ENCODE peak calls at places on chromosome 10, in five cellular contexts. B, M, T, V and W are unnamed samples.

GRCh38 chr10:94423627-94424026 is 21.3 kb downstream of the TBC1D12 start:
- DNase-seq in B (no peak), M (peak), T (no peak), V (no peak), W (no peak)

GRCh38 chr10:26860026-26860541 is 674 bp downstream of the ABI1 start:
- DNase-seq in B (peak), M (peak), T (no peak), V (peak), W (peak)

GRCh38 chr10:94061026-94061425 is 67.3 kb downstream of the PLCE1 start:
- DNase-seq in B (no peak), M (no peak), T (no peak), V (no peak), W (no peak)

GRCh38 chr10:132257271-132257670 is 50.5 kb downstream of the STK32C start:
- DNase-seq in B (no peak), M (peak), T (no peak), V (no peak), W (no peak)

GRCh38 chr10:67606572-67606971 is 89.4 kb downstream of the CTNNA3 start:
- DNase-seq in B (no peak), M (peak), T (no peak), V (no peak), W (peak)

GRCh38 chr10:101829561-101830315 is 11.5 kb upstream of the OGA start:
- DNase-seq in B (peak), M (peak), T (no peak), V (peak), W (no peak)

GRCh38 chr10:32109603-32110002 is 53.4 kb upstream of the KIF5B start:
- DNase-seq in B (no peak), M (no peak), T (no peak), V (no peak), W (no peak)

GRCh38 chr10:116183733-116184447 is 89.1 kb downstream of the GFRA1 start:
- DNase-seq in B (peak), M (no peak), T (no peak), V (no peak), W (no peak)

GRCh38 chr10:52455095-52455494 is 141.0 kb downstream of the DKK1 start:
- DNase-seq in B (no peak), M (no peak), T (no peak), V (no peak), W (no peak)

GRCh38 chr10:72831696-72832355 is 61.7 kb upstream of the OIT3 start:
- DNase-seq in B (no peak), M (peak), T (no peak), V (no peak), W (no peak)

GRCh38 chr10:95183451-95184230 is 10.4 kb upstream of the ACSM6 start:
- DNase-seq in B (peak), M (peak), T (peak), V (peak), W (peak)

GRCh38 chr10:78986419-78986818 is 82.3 kb upstream of the ZMIZ1 start:
- DNase-seq in B (no peak), M (peak), T (no peak), V (no peak), W (peak)

GRCh38 chr10:78623577-78624215 is 445.1 kb upstream of the ZMIZ1 start:
- DNase-seq in B (peak), M (peak), T (peak), V (no peak), W (peak)

GRCh38 chr10:58465641-58466040 is 47.0 kb upstream of the BICC1 start:
- DNase-seq in B (no peak), M (no peak), T (no peak), V (no peak), W (no peak)

GRCh38 chr10:124728071-124728829 is 15.9 kb downstream of the FAM53B start:
- DNase-seq in B (no peak), M (peak), T (no peak), V (peak), W (no peak)

GRCh38 chr10:124731551-124731950 is 12.6 kb downstream of the FAM53B start:
- DNase-seq in B (no peak), M (no peak), T (no peak), V (no peak), W (no peak)

GRCh38 chr10:124730790-124731189 is 13.4 kb downstream of the FAM53B start:
- DNase-seq in B (no peak), M (no peak), T (no peak), V (no peak), W (no peak)

GRCh38 chr10:124727389-124727960 is 16.7 kb downstream of the FAM53B start:
- DNase-seq in B (peak), M (no peak), T (no peak), V (peak), W (no peak)

GRCh38 chr10:124728830-124729661 is 15.1 kb downstream of the FAM53B start:
- DNase-seq in B (no peak), M (no peak), T (no peak), V (no peak), W (no peak)
- H3K4me3 ChIP-seq in B (no peak), M (no peak), T (no peak), V (no peak), W (no peak)

GRCh38 chr10:17835688-17836087 is 26.5 kb downstream of the MRC1 start:
- DNase-seq in B (peak), M (peak), T (peak), V (no peak), W (peak)
- TF ChIP-seq CTCF in B (no peak), M (no peak), T (peak), V (no peak), W (no peak)

GRCh38 chr10:6866757-6867156 is 286.7 kb upstream of the PRKCQ start:
- DNase-seq in B (no peak), M (no peak), T (no peak), V (no peak), W (no peak)
- H3K4me3 ChIP-seq in B (no peak), M (no peak), T (no peak), V (no peak), W (no peak)

GRCh38 chr10:103394180-103394579 is 2.1 kb downstream of the ATP5MK start:
- DNase-seq in B (no peak), M (no peak), T (no peak), V (no peak), W (no peak)

GRCh38 chr10:103396789-103397087 is 312 bp downstream of the PDCD11 start:
- DNase-seq in B (no peak), M (peak), T (no peak), V (no peak), W (no peak)

GRCh38 chr10:103395754-103396066 is 565 bp downstream of the ATP5MK start:
- DNase-seq in B (peak), M (peak), T (no peak), V (no peak), W (no peak)

GRCh38 chr10:103397191-103397825 is 882 bp downstream of the PDCD11 start:
- DNase-seq in B (no peak), M (no peak), T (no peak), V (no peak), W (no peak)

GRCh38 chr10:103396067-103396788 is at the start of the genes ATP5MK and PDCD11:
- DNase-seq in B (peak), M (peak), T (peak), V (peak), W (peak)
- TF ChIP-seq CTCF in B (no peak), M (peak), T (peak), V (no peak), W (peak)

GRCh38 chr10:65570143-65571010 is 1355.5 kb upstream of the LRRTM3 start:
- DNase-seq in B (peak), M (peak), T (peak), V (no peak), W (no peak)
- H3K4me3 ChIP-seq in B (peak), M (peak), T (peak), V (peak), W (peak)

GRCh38 chr10:35613597-35614226 is 8.6 kb downstream of the GJD4 start:
- DNase-seq in B (no peak), M (peak), T (no peak), V (no peak), W (no peak)
- TF ChIP-seq CTCF in B (peak), M (peak), T (peak), V (no peak), W (peak)

DNA sequence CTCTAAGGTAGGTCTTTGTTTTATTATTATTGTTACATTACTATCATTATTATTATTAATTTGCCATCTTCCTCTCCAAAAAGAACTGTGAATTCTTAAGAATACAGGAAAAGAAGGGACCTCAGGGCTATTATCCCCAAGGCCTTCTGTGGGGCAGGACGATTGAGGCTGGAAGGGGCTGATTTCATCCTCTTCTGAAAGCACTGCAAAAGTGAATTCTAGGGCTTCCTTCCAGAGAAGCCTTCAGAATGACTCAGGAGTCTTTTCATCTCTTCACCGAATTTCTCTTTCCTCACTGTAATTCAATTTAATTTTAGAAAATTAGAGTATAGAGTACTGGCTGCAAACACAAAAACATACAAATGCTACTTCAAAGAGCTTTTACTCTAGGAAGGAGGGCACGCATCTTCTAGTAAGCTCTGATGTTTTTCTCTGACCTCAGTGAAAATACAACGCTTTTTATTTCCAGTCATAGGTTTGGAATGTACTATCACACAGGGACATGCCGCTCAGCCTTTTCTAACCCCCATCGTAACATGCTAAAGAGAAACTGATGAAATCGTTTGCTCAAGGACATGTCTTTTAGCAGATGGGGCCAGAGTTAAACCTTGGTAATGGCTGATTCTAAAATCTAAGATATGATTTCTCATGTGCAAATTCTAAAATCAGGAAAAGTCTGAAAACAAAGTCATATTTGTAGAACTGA is 280.3 kb upstream of the PITRM1 start:
- DNase-seq in B (peak), M (peak), T (no peak), V (no peak), W (peak)
- H3K4me3 ChIP-seq in B (no peak), M (peak), T (peak), V (peak), W (no peak)